ENCODE peak calls at places on chromosome 15, in seven cellular contexts. T, A, C, I, H, D and Q are unnamed samples.

GRCh38 chr15:66196565-66196964 is 57.0 kb downstream of the MEGF11 start:
- DNase-seq in C (no peak), I (no peak), A (no peak), T (no peak), H (no peak), D (no peak), Q (peak; percentile 42)

GRCh38 chr15:84633311-84634227 is 20.5 kb downstream of the WDR73 start:
- DNase-seq in H (peak; percentile 79), D (peak; percentile 87), C (peak; percentile 86), A (peak; percentile 85), T (peak; percentile 76), I (peak; percentile 80), Q (no peak)

GRCh38 chr15:45521596-45522167 is 873 bp downstream of the SLC30A4 start:
- DNase-seq in A (no peak), D (peak; percentile 57), I (peak; percentile 85), C (no peak), T (peak; percentile 4), H (no peak), Q (no peak)

GRCh38 chr15:90681480-90681879 is 35.7 kb upstream of the BLM start:
- DNase-seq in A (no peak), H (no peak), I (no peak), D (no peak), T (no peak), C (peak; percentile 86), Q (peak; percentile 54)

GRCh38 chr15:55774113-55774970 is 31.4 kb upstream of the PRTG start:
- DNase-seq in A (no peak), D (peak; percentile 43), T (peak; percentile 86), H (peak; percentile 74), C (no peak), I (peak; percentile 34), Q (no peak)

GRCh38 chr15:67750371-67750770 is 74.9 kb upstream of the SKOR1 start:
- DNase-seq in D (no peak), H (no peak), T (peak; percentile 56), A (no peak), C (no peak), I (no peak), Q (no peak)

GRCh38 chr15:67458449-67458848 is 62.5 kb upstream of the C15orf61 start:
- DNase-seq in T (no peak), D (no peak), C (no peak), A (no peak), I (no peak), H (no peak), Q (no peak)

GRCh38 chr15:29124581-29125381 is 144.8 kb downstream of the NSMCE3 start:
- DNase-seq in A (peak; percentile 28), D (no peak), I (no peak), T (peak; percentile 51), H (peak; percentile 42), C (no peak), Q (no peak)

GRCh38 chr15:59751552-59752413 is 62.7 kb upstream of the BNIP2 start:
- DNase-seq in I (no peak), D (peak; percentile 17), T (peak; percentile 88), H (peak; percentile 49), A (no peak), C (no peak), Q (no peak)

GRCh38 chr15:70559223-70559823 is 204.0 kb downstream of the UACA start:
- DNase-seq in H (no peak), D (peak; percentile 83), I (peak; percentile 56), C (peak; percentile 67), T (no peak), A (no peak), Q (no peak)

GRCh38 chr15:73331991-73332925 is 36.5 kb downstream of the HCN4 start:
- DNase-seq in D (no peak), I (peak; percentile 62), C (no peak), T (no peak), A (no peak), H (no peak), Q (no peak)

GRCh38 chr15:70048196-70048565 is 49.5 kb downstream of the TLE3 start:
- DNase-seq in C (peak; percentile 51), H (no peak), T (no peak), I (no peak), D (no peak), A (no peak), Q (no peak)

GRCh38 chr15:33243869-33244268 is 49.4 kb upstream of the FMN1 start:
- DNase-seq in I (no peak), A (no peak), C (no peak), D (peak; percentile 3), H (no peak), T (no peak), Q (peak; percentile 67)

GRCh38 chr15:52678468-52679231 is 538 bp downstream of the ATOSA start:
- DNase-seq in I (peak; percentile 59), T (peak; percentile 83), C (peak; percentile 85), H (peak; percentile 82), A (peak; percentile 89), D (peak; percentile 77), Q (no peak)

GRCh38 chr15:79609501-79609900 is 177.4 kb downstream of the MINAR1 start:
- DNase-seq in D (no peak), H (no peak), A (no peak), C (no peak), I (no peak), T (no peak), Q (no peak)

GRCh38 chr15:67923647-67923971 is 83.8 kb upstream of the RNU6-1 start:
- DNase-seq in I (no peak), C (no peak), T (no peak), H (no peak), A (no peak), D (no peak), Q (no peak)

GRCh38 chr15:78957416-78958093 is 12.7 kb upstream of the CTSH start:
- DNase-seq in H (no peak), A (no peak), D (no peak), I (no peak), T (no peak), C (no peak), Q (no peak)

GRCh38 chr15:65338823-65339222 is 34.3 kb downstream of the RNU5B-1 start:
- DNase-seq in C (no peak), H (no peak), T (no peak), D (no peak), A (no peak), I (no peak), Q (no peak)

GRCh38 chr15:37102315-37103021 is 2.1 kb upstream of the MEIS2 start:
- DNase-seq in C (no peak), H (peak; percentile 76), D (no peak), T (peak; percentile 85), A (peak; percentile 44), I (peak; percentile 8), Q (no peak)

GRCh38 chr15:28101201-28101600 is 2.1 kb upstream of the OCA2 start:
- DNase-seq in C (no peak), A (no peak), T (no peak), D (no peak), H (no peak), I (no peak), Q (no peak)

GRCh38 chr15:83243634-83244033 is 36.0 kb upstream of the HDGFL3 start:
- DNase-seq in D (no peak), I (no peak), H (no peak), C (no peak), T (peak; percentile 6), A (no peak), Q (no peak)

DNA sequence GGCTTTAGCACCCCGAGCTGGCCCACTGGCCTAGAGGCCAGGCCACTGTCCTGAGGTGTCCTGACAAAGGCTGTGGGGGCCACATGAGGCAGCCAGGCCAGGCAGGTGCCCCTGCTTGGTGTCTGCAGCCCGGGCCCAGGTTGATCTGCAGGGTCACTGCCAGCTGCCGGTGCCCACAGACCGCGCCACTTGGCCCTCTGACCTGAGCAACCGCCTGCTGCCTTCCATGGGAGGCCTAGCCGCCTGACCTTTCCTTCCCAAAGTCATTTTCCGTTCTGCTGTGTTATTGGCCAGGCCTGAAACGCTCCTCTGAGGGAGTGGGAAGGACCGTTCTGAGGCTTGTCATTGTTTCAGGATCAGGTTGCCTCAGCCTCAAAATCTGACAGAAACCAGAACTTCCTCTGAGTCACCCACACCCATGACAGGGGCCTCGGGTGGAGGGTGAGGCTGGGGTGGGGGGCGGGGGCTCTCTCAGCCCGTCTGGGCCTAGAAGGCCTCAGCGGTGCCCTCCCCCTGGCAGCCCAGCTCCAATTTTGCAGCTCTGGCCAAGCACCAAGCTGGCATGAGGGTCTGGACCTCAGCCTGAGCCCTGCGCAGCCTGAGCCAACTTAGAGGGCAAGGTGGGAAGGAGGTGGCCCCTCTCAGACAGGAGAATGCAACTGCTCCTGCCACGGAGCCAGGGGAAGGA is 140.7 kb upstream of the MEF2A start:
- DNase-seq in T (no peak), I (no peak), D (peak; percentile 84), H (no peak), A (peak; percentile 58), C (peak; percentile 81), Q (peak; percentile 49)
- H3K4me3 ChIP-seq in T (no peak overlapping the region), I (no peak overlapping the region), D (no peak overlapping the region), H (no peak overlapping the region), A (no peak overlapping the region), C (no peak overlapping the region), Q (no peak overlapping the region)

GRCh38 chr15:76151599-76151974 is 91.8 kb downstream of the TMEM266 start:
- DNase-seq in A (no peak), T (peak; percentile 86), D (no peak), C (no peak), I (no peak), H (no peak), Q (no peak)
- H3K4me3 ChIP-seq in A (no peak overlapping the region), T (peak overlapping the region; percentile 11), D (no peak overlapping the region), C (no peak overlapping the region), I (no peak overlapping the region), H (no peak overlapping the region), Q (no peak overlapping the region)

GRCh38 chr15:94232107-94232506 is 746 bp downstream of the MCTP2 start:
- DNase-seq in I (peak; percentile 36), T (peak; percentile 20), D (peak; percentile 25), A (no peak), H (peak; percentile 12), C (no peak), Q (no peak)
- H3K4me3 ChIP-seq in I (peak overlapping the region; percentile 55), T (peak overlapping the region; percentile 53), D (peak overlapping the region; percentile 62), A (peak overlapping the region; percentile 61), H (peak overlapping the region; percentile 58), C (no peak overlapping the region), Q (peak overlapping the region; percentile 68)

DNA sequence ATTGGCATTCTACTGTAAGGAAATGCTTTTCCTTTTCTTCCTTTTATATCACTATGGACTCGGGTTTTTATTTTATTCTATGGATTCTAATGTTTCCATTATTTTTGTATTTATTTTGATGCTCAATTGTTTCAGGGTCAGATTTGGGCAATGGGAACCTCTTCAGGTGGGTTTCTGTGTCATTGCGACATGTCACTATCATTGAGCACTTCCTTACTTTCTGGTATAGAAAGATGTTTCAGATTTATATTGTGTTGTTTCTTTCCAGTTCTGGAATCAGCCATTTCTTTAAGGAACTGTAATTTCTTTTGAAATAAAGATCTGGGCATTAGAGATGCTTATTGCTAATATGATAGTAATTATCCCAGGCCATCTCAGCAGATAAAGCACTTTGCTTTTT is 21.8 kb downstream of the GALK2 start:
- DNase-seq in H (no peak), D (no peak), I (no peak), T (no peak), C (no peak), A (no peak), Q (no peak)
- H3K4me3 ChIP-seq in H (no peak overlapping the region), D (no peak overlapping the region), I (no peak overlapping the region), T (no peak overlapping the region), C (no peak overlapping the region), A (no peak overlapping the region), Q (no peak overlapping the region)